ENCODE peak calls at places on chromosomes 7 and 10, in nine cellular contexts. E is tibial nerve, Y is vagina, P is RWPE1, A is astrocyte of the spinal cord, B is dorsolateral prefrontal cortex, X is GM10248, Z is A673, S is left ventricle myocardium inferior. G is an unnamed sample.
A peak's percentile ranks its signal among the peaks of the same experiment; 100 is the strongest.

GRCh38 chr10:15482168-15482567 is 111.1 kb upstream of the FAM171A1 start:
- DNase-seq in P (no peak), B (no peak), Z (no peak), E (no peak), S (no peak), Y (no peak), A (no peak), X (no peak), G (peak; percentile 44)

GRCh38 chr7:152074673-152075072 is 49.2 kb downstream of the GALNT11 start:
- DNase-seq in Y (no peak), P (no peak), E (no peak), B (no peak), S (no peak), A (no peak), X (no peak), Z (no peak), G (no peak)

GRCh38 chr10:123687758-123688157 is 21.6 kb downstream of the GPR26 start:
- DNase-seq in B (no peak), Z (peak; percentile 8), Y (no peak), S (no peak), P (no peak), E (no peak), A (no peak), X (no peak), G (no peak)

GRCh38 chr7:138460176-138460648 is at the start of gene TRIM24:
- DNase-seq in E (no peak), A (no peak), X (no peak), P (peak; percentile 96), S (peak; percentile 97), B (no peak), Y (no peak), Z (peak; percentile 98), G (no peak)

GRCh38 chr7:96303686-96304443 is 18.0 kb downstream of the SLC25A13 start:
- DNase-seq in P (no peak), B (no peak), E (no peak), S (no peak), X (no peak), A (peak; percentile 85), Y (no peak), Z (no peak), G (peak; percentile 67)

GRCh38 chr7:138359891-138360582 is 100.0 kb upstream of the TRIM24 start:
- DNase-seq in E (no peak), Y (no peak), X (no peak), S (no peak), P (no peak), A (no peak), Z (no peak), B (no peak), G (no peak)

GRCh38 chr7:100476903-100477870 is 1.8 kb downstream of the TSC22D4 start:
- DNase-seq in P (no peak), E (no peak), Y (no peak), X (no peak), B (no peak), A (no peak), Z (no peak), S (no peak), G (no peak)

GRCh38 chr7:74579800-74580685 is 77.5 kb upstream of the GTF2I start:
- DNase-seq in B (no peak), S (no peak), E (no peak), Y (no peak), Z (no peak), P (no peak), A (no peak), X (no peak), G (peak; percentile 71)

GRCh38 chr10:112831826-112832225 is 118.2 kb upstream of the TCF7L2 start:
- DNase-seq in X (no peak), Z (no peak), E (no peak), B (no peak), A (no peak), P (no peak), Y (no peak), S (no peak), G (no peak)

GRCh38 chr10:122864901-122865300 is 14.5 kb downstream of the FAM24B start:
- DNase-seq in Y (no peak), B (no peak), E (no peak), P (peak; percentile 61), Z (no peak), S (no peak), A (peak; percentile 64), X (no peak), G (peak; percentile 54)

GRCh38 chr10:110395350-110396283 is 90.9 kb upstream of the SMNDC1 start:
- DNase-seq in P (no peak), Y (no peak), A (peak; percentile 98), S (no peak), E (no peak), Z (no peak), B (no peak), X (peak; percentile 79), G (peak; percentile 99)

GRCh38 chr10:99435986-99436633 is 5.7 kb upstream of the GOT1 start:
- DNase-seq in P (no peak), X (no peak), E (no peak), B (no peak), S (no peak), Z (peak; percentile 72), A (peak; percentile 53), Y (no peak), G (peak; percentile 73)

GRCh38 chr7:45069444-45070253 is 19.1 kb downstream of the NACAD start:
- DNase-seq in B (no peak), E (no peak), Y (no peak), X (peak; percentile 18), Z (no peak), A (no peak), S (no peak), P (no peak), G (no peak)

GRCh38 chr7:45033261-45033930 is 33.4 kb downstream of the CCM2 start:
- DNase-seq in Z (no peak), X (no peak), Y (no peak), B (no peak), A (peak; percentile 38), P (peak; percentile 32), E (no peak), S (no peak), G (peak; percentile 11)

GRCh38 chr10:102919237-102919959 is 1.3 kb downstream of the CNNM2 start:
- DNase-seq in S (no peak), Y (peak; percentile 87), Z (no peak), E (no peak), P (peak; percentile 13), B (peak; percentile 13), X (no peak), A (peak; percentile 11), G (peak; percentile 16)

GRCh38 chr10:102919992-102920736 is 2.1 kb downstream of the CNNM2 start:
- DNase-seq in B (no peak), Y (no peak), Z (no peak), E (no peak), S (no peak), P (no peak), X (no peak), A (no peak), G (no peak)

GRCh38 chr10:102918817-102919236 is 733 bp downstream of the CNNM2 start:
- DNase-seq in E (no peak), B (peak; percentile 21), Y (no peak), A (no peak), Z (peak; percentile 22), X (peak; percentile 34), P (peak; percentile 28), S (no peak), G (no peak)

GRCh38 chr10:102917314-102917961 is 656 bp upstream of the CNNM2 start:
- DNase-seq in X (peak; percentile 79), Z (peak; percentile 82), B (peak; percentile 82), Y (no peak), S (peak; percentile 78), E (peak; percentile 67), P (peak; percentile 70), A (peak; percentile 65), G (peak; percentile 78)

GRCh38 chr10:102917962-102918816 is at the start of gene CNNM2:
- DNase-seq in Y (peak; percentile 100), E (peak; percentile 100), X (peak; percentile 98), B (peak; percentile 100), S (peak; percentile 100), P (peak; percentile 99), Z (peak; percentile 100), A (peak; percentile 100), G (peak; percentile 100)
- TF ChIP-seq CTCF in Y (no peak), E (no peak), X (no peak), B (no peak), S (no peak), P (no peak), Z (no peak), A (no peak), G (no peak)

DNA sequence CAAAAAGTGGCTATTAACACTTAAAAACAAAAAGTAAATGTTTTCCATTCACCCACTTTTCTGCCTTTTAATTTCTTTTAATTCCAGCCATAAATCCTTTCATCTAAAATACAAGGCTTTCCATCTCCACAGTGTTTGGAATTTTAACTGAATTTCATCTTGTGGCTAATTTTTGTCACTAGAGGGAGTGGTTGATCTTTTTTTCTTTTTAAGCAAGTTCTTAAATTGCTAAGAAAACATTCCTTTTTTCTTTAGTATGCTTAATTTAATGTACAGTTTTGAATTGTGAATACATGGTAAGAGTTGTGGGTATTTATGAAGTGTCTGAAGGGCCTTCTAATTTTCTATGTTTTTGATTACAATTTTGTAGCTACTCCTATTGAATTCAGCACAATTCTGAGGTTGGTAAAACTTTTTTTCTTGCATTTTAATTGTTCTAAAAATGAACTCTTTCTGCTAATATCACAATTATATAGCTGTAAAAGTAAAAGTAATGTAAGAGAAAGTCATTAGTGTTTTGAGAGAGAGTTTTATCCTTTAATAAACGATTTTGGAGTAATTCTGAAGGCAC is 54.9 kb upstream of the ANK3 start:
- DNase-seq in X (no peak), P (no peak), Y (no peak), E (no peak), S (no peak), A (peak; percentile 73), Z (peak; percentile 68), B (no peak), G (peak; percentile 74)
- TF ChIP-seq CTCF in X (no peak), P (peak; percentile 69), Y (no peak), E (peak; percentile 63), S (peak; percentile 69), A (peak; percentile 55), Z (peak; percentile 79), B (peak; percentile 78), G (peak; percentile 58)

DNA sequence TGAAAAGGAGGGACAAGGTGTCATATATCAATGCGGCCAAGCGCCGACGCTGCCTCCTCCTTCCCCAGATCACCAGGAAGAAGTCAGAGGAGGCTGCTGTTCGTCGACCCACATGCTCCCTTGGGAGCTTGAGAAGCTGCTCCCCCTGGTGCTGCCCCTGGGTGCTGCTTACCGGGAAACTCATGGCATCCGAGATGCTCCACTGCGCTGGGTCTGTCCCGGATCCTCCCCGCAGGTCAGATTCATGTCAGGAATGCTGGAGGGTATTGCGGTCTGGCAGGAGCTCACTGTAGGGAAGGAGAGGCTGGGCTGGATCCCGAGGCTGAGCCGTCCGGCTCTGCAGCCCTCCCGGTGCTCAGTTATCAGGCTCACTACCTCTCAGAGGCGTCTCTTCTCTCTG is 123.7 kb upstream of the FAM20C start:
- DNase-seq in Z (no peak), X (no peak), E (no peak), P (no peak), B (no peak), S (no peak), A (no peak), Y (no peak), G (peak; percentile 54)
- TF ChIP-seq CTCF in Z (peak; percentile 10), X (no peak), E (no peak), P (no peak), B (no peak), S (no peak), A (peak; percentile 25), Y (no peak), G (peak; percentile 55)

DNA sequence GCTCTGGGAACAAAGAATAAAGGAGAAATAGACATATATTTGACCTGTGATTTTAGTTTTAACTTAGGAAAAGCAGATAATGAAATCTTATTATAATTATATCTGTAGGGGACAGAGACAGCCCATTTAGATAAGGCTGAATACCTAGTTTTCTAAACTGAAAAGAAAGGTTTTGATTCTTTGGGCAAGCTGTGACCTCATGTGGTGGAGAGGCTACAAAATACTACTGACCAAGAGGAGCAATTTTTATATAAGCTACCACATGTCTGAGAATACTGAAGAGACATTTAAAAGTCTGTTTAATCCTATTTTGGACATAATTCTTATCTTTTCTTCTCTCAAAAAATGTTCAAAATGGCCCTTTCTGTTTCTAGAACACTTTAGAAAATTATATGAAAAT is 271.0 kb downstream of the MTERF1 start:
- DNase-seq in B (no peak), Z (no peak), S (no peak), E (no peak), A (peak; percentile 22), X (no peak), Y (no peak), P (no peak), G (peak; percentile 14)
- TF ChIP-seq CTCF in B (no peak), Z (no peak), S (no peak), E (no peak), A (peak; percentile 8), X (peak; percentile 1), Y (no peak), P (no peak), G (no peak)